ENCODE peak calls at places on chromosomes 16 and 17, in seven cellular contexts. N is stromal cell of bone marrow; S is T-helper 17 cell; A is epithelial cell of prostate; Q is stimulated activated CD4-positive, alpha-beta T cell treated with anti-CD3 and anti-CD28 coated beads, Interleukin-4, amount 100 ng/mL, for 24 hours; D is A549; X is stimulated activated naive CD8-positive, alpha-beta T cell treated with anti-CD3 and anti-CD28 coated beads, Interleukin-15, Interleukin-2, amounts not matched to agents 100 U/mL and 50 U/mL, for 24 hours. H is an unnamed sample.

GRCh38 chr17:45740553-45741330 is 43.4 kb upstream of the CRHR1 start:
- DNase-seq in N (no peak), S (no peak), A (no peak), Q (peak; percentile 7), D (peak; percentile 77), X (peak; percentile 18), H (no peak)

GRCh38 chr16:24670623-24671454 is 58.6 kb upstream of the TNRC6A start:
- DNase-seq in N (peak; percentile 86), S (no peak), A (no peak), Q (no peak), D (peak; percentile 68), X (peak; percentile 26), H (peak; percentile 60)

GRCh38 chr17:1645207-1646171 is at the start of gene SCARF1:
- DNase-seq in N (no peak), S (no peak), A (no peak), Q (no peak), D (no peak), X (peak; percentile 33), H (no peak)

GRCh38 chr16:80084614-80085013 is 456.2 kb upstream of the DYNLRB2 start:
- DNase-seq in N (peak; percentile 36), S (no peak), A (no peak), Q (peak; percentile 15), D (peak; percentile 46), X (no peak), H (no peak)

GRCh38 chr17:7015587-7016020 is 3.2 kb downstream of the RNASEK start:
- DNase-seq in N (no peak), S (no peak), A (no peak), Q (no peak), D (no peak), X (peak; percentile 42), H (no peak)

GRCh38 chr17:80986816-80987480 is 4.7 kb upstream of the CHMP6 start:
- DNase-seq in N (no peak), S (no peak), A (no peak), Q (no peak), D (no peak), X (no peak), H (no peak)

GRCh38 chr17:37824534-37825485 is 80.0 kb upstream of the HNF1B start:
- DNase-seq in N (no peak), S (no peak), A (peak; percentile 60), Q (no peak), D (peak; percentile 95), X (no peak), H (no peak)

GRCh38 chr17:45232514-45233422 is 11.1 kb downstream of the FMNL1 start:
- DNase-seq in N (no peak), S (no peak), A (no peak), Q (no peak), D (no peak), X (no peak), H (no peak)

GRCh38 chr17:4858880-4859260 is 25.7 kb downstream of the MINK1 start:
- DNase-seq in N (no peak), S (no peak), A (no peak), Q (no peak), D (no peak), X (no peak), H (peak; percentile 18)

GRCh38 chr17:6541886-6542285 is 14.5 kb downstream of the PITPNM3 start:
- DNase-seq in N (no peak), S (no peak), A (no peak), Q (no peak), D (no peak), X (no peak), H (no peak)

GRCh38 chr17:5329784-5330557 is 47.9 kb downstream of the RABEP1 start:
- DNase-seq in N (no peak), S (no peak), A (no peak), Q (no peak), D (no peak), X (no peak), H (no peak)

GRCh38 chr16:11601425-11601824 is 14.7 kb upstream of the LITAF start:
- DNase-seq in N (no peak), S (no peak), A (no peak), Q (no peak), D (no peak), X (no peak), H (no peak)

GRCh38 chr17:66567234-66568170 is 265.1 kb downstream of the PRKCA start:
- DNase-seq in N (peak; percentile 61), S (peak; percentile 77), A (peak; percentile 18), Q (peak; percentile 86), D (peak; percentile 78), X (peak; percentile 83), H (peak; percentile 24)

GRCh38 chr16:64629622-64630021 is 492.2 kb downstream of the CDH11 start:
- DNase-seq in N (peak; percentile 47), S (no peak), A (no peak), Q (no peak), D (no peak), X (no peak), H (no peak)

GRCh38 chr16:971981-972315 is 1.2 kb upstream of the LMF1 start:
- DNase-seq in N (no peak), S (no peak), A (no peak), Q (no peak), D (no peak), X (peak; percentile 4), H (no peak)

GRCh38 chr16:72990003-72990521 is 57.9 kb downstream of the ZFHX3 start:
- DNase-seq in N (no peak), S (no peak), A (peak; percentile 57), Q (no peak), D (peak; percentile 40), X (no peak), H (peak; percentile 73)

H was measured in thoracic aorta.